ENCODE peak calls at places on chromosomes 2 and 18, in five cellular contexts. One of them, this sample, is unnamed.

GRCh38 chr2:116696223-116696622 is 1118.3 kb upstream of the DDX18 start:
- DNase-seq in GM12891: no peak
- DNase-seq in B cell: no peak
- DNase-seq in cardiac fibroblast: no peak
- DNase-seq in HTR-8/SVneo: no peak
- DNase-seq in this sample: peak

GRCh38 chr18:2976733-2977132 is 36.2 kb downstream of the LPIN2 start:
- DNase-seq in GM12891: no peak
- DNase-seq in B cell: no peak
- DNase-seq in cardiac fibroblast: no peak
- DNase-seq in HTR-8/SVneo: no peak
- DNase-seq in this sample: no peak

GRCh38 chr18:21362921-21363320 is 120.9 kb downstream of the GREB1L start:
- DNase-seq in GM12891: no peak
- DNase-seq in B cell: no peak
- DNase-seq in cardiac fibroblast: no peak
- DNase-seq in HTR-8/SVneo: no peak
- DNase-seq in this sample: no peak

GRCh38 chr18:75915941-75916640 is 488.6 kb upstream of the SMIM21 start:
- DNase-seq in GM12891: peak
- DNase-seq in B cell: no peak
- DNase-seq in cardiac fibroblast: peak
- DNase-seq in HTR-8/SVneo: no peak
- DNase-seq in this sample: no peak

GRCh38 chr18:21682276-21683051 is 22.1 kb downstream of the ABHD3 start:
- DNase-seq in GM12891: no peak
- DNase-seq in B cell: no peak
- DNase-seq in cardiac fibroblast: peak
- DNase-seq in HTR-8/SVneo: no peak
- DNase-seq in this sample: peak

GRCh38 chr18:7878265-7879173 is 311.4 kb downstream of the PTPRM start:
- DNase-seq in GM12891: no peak
- DNase-seq in B cell: no peak
- DNase-seq in cardiac fibroblast: no peak
- DNase-seq in HTR-8/SVneo: no peak
- DNase-seq in this sample: no peak

GRCh38 chr2:3618367-3618766 is 23.5 kb downstream of the COLEC11 start:
- DNase-seq in GM12891: no peak
- DNase-seq in B cell: no peak
- DNase-seq in cardiac fibroblast: no peak
- DNase-seq in HTR-8/SVneo: no peak
- DNase-seq in this sample: no peak

GRCh38 chr2:139031722-139032121 is 251.5 kb upstream of the NXPH2 start:
- DNase-seq in GM12891: no peak
- DNase-seq in B cell: no peak
- DNase-seq in cardiac fibroblast: no peak
- DNase-seq in HTR-8/SVneo: peak
- DNase-seq in this sample: peak

GRCh38 chr2:238513346-238513745 is 86.6 kb downstream of the ASB1 start:
- DNase-seq in GM12891: peak
- DNase-seq in B cell: no peak
- DNase-seq in cardiac fibroblast: peak
- DNase-seq in HTR-8/SVneo: peak
- DNase-seq in this sample: peak

GRCh38 chr2:216555274-216555673 is 56.6 kb downstream of the RPL37A start:
- DNase-seq in GM12891: no peak
- DNase-seq in B cell: no peak
- DNase-seq in cardiac fibroblast: peak
- DNase-seq in HTR-8/SVneo: peak
- DNase-seq in this sample: peak

GRCh38 chr2:30776831-30777652 is 30.2 kb downstream of the CAPN13 start:
- DNase-seq in GM12891: no peak
- DNase-seq in B cell: no peak
- DNase-seq in cardiac fibroblast: no peak
- DNase-seq in HTR-8/SVneo: no peak
- DNase-seq in this sample: no peak